ENCODE peak calls at places on chromosomes 2 and 18, in five cellular contexts. One of them, this sample, is unnamed. For H3K4me1, the result is how much of the 10 kb centered on the place peaks cover.

GRCh38 chr2:146701183-146701582 is 1143.6 kb upstream of the ACVR2A start:
- DNase-seq in BE2C: no peak
- DNase-seq in uterus: no peak
- DNase-seq in lower lobe of right lung: no peak
- DNase-seq in right cardiac atrium: no peak
- DNase-seq in this sample: no peak

GRCh38 chr2:172472441-172473051 is 45.2 kb downstream of the ITGA6 start:
- DNase-seq in right cardiac atrium: no peak
- DNase-seq in uterus: no peak
- DNase-seq in BE2C: no peak
- DNase-seq in lower lobe of right lung: no peak
- DNase-seq in this sample: no peak

GRCh38 chr2:229909090-229909489 is 12.7 kb downstream of the TRIP12 start:
- DNase-seq in right cardiac atrium: no peak
- DNase-seq in uterus: no peak
- DNase-seq in BE2C: no peak
- DNase-seq in lower lobe of right lung: no peak
- DNase-seq in this sample: no peak

GRCh38 chr2:74548919-74549684 is 4.6 kb downstream of the LOXL3 start:
- DNase-seq in lower lobe of right lung: peak
- DNase-seq in BE2C: peak
- DNase-seq in right cardiac atrium: peak
- DNase-seq in uterus: no peak
- DNase-seq in this sample: peak

GRCh38 chr2:75098856-75099255 is 100.5 kb downstream of the TACR1 start:
- DNase-seq in uterus: no peak
- DNase-seq in right cardiac atrium: no peak
- DNase-seq in BE2C: peak
- DNase-seq in lower lobe of right lung: no peak
- DNase-seq in this sample: no peak

GRCh38 chr2:238241970-238242369 is 2.1 kb upstream of the HES6 start:
- DNase-seq in BE2C: no peak
- DNase-seq in lower lobe of right lung: no peak
- DNase-seq in uterus: no peak
- DNase-seq in right cardiac atrium: no peak
- DNase-seq in this sample: no peak

GRCh38 chr2:2573658-2574293 is 242.7 kb upstream of the MYT1L start:
- DNase-seq in lower lobe of right lung: no peak
- DNase-seq in right cardiac atrium: no peak
- DNase-seq in uterus: no peak
- DNase-seq in BE2C: no peak
- DNase-seq in this sample: no peak

GRCh38 chr18:69985239-69985638 is 37.6 kb upstream of the CD226 start:
- DNase-seq in BE2C: no peak
- DNase-seq in right cardiac atrium: no peak
- DNase-seq in uterus: no peak
- DNase-seq in lower lobe of right lung: no peak
- DNase-seq in this sample: no peak

GRCh38 chr2:8009010-8009597 is 672.8 kb upstream of the ID2 start:
- DNase-seq in lower lobe of right lung: no peak
- DNase-seq in BE2C: peak
- DNase-seq in right cardiac atrium: no peak
- DNase-seq in uterus: no peak
- DNase-seq in this sample: no peak

GRCh38 chr2:133760366-133760765 is 192.1 kb upstream of the NCKAP5 start:
- DNase-seq in lower lobe of right lung: no peak
- DNase-seq in BE2C: no peak
- DNase-seq in uterus: no peak
- DNase-seq in right cardiac atrium: no peak
- DNase-seq in this sample: no peak

GRCh38 chr2:50207881-50208280 is 824.1 kb downstream of the NRXN1 start:
- DNase-seq in lower lobe of right lung: no peak
- DNase-seq in right cardiac atrium: no peak
- DNase-seq in BE2C: no peak
- DNase-seq in uterus: no peak
- DNase-seq in this sample: no peak

GRCh38 chr2:10097352-10098148 is 17.3 kb upstream of the CYS1 start:
- DNase-seq in uterus: peak
- DNase-seq in right cardiac atrium: peak
- DNase-seq in lower lobe of right lung: peak
- DNase-seq in BE2C: peak
- DNase-seq in this sample: peak

GRCh38 chr2:62150597-62151305 is 45.2 kb upstream of the B3GNT2 start:
- DNase-seq in right cardiac atrium: no peak
- DNase-seq in uterus: no peak
- DNase-seq in lower lobe of right lung: no peak
- DNase-seq in BE2C: no peak
- DNase-seq in this sample: no peak

GRCh38 chr18:74127483-74127750 is 20.2 kb downstream of the FBXO15 start:
- DNase-seq in uterus: no peak
- DNase-seq in lower lobe of right lung: no peak
- DNase-seq in BE2C: no peak
- DNase-seq in right cardiac atrium: no peak
- DNase-seq in this sample: no peak

GRCh38 chr18:74132201-74132600 is 15.4 kb downstream of the FBXO15 start:
- DNase-seq in right cardiac atrium: no peak
- DNase-seq in uterus: no peak
- DNase-seq in lower lobe of right lung: no peak
- DNase-seq in BE2C: no peak
- DNase-seq in this sample: no peak

GRCh38 chr18:74128114-74128513 is 19.5 kb downstream of the FBXO15 start:
- DNase-seq in lower lobe of right lung: no peak
- DNase-seq in uterus: no peak
- DNase-seq in BE2C: no peak
- DNase-seq in right cardiac atrium: no peak
- DNase-seq in this sample: no peak

GRCh38 chr18:74126684-74127482 is 20.8 kb downstream of the FBXO15 start:
- DNase-seq in lower lobe of right lung: no peak
- DNase-seq in BE2C: no peak
- DNase-seq in uterus: no peak
- DNase-seq in right cardiac atrium: no peak
- DNase-seq in this sample: no peak

DNA sequence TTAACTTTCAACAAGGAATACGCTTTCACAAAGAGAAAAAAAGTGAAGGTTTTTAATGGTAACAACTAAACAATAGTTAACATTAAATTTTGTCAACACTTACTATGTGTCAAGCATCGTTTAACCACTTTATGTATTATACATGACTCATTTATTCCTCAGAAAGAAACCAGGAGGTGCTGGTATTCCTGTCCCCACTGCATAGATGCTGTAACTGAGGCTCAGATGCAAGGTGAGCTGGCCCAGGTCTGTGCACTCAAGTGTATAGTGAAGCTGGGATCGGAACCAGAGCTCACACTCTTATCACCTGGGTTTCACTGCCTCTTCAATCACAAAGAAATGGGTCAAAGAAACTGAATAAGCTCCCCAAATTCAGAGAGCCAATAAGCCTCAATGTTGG is 16.5 kb downstream of the FBXO15 start:
- DNase-seq in right cardiac atrium: no peak
- DNase-seq in BE2C: no peak
- DNase-seq in lower lobe of right lung: no peak
- DNase-seq in uterus: no peak
- DNase-seq in this sample: no peak
- H3K4me1 ChIP-seq in right cardiac atrium: under half
- H3K4me1 ChIP-seq in BE2C: under half
- H3K4me1 ChIP-seq in lower lobe of right lung: under half
- H3K4me1 ChIP-seq in uterus: under half
- H3K4me1 ChIP-seq in this sample: under half

GRCh38 chr2:54573532-54573915 is 117.4 kb downstream of the SPTBN1 start:
- DNase-seq in lower lobe of right lung: no peak
- DNase-seq in right cardiac atrium: no peak
- DNase-seq in uterus: no peak
- DNase-seq in BE2C: no peak
- DNase-seq in this sample: no peak
- H3K4me1 ChIP-seq in lower lobe of right lung: half or more
- H3K4me1 ChIP-seq in right cardiac atrium: under half
- H3K4me1 ChIP-seq in uterus: under half
- H3K4me1 ChIP-seq in BE2C: under half
- H3K4me1 ChIP-seq in this sample: half or more

DNA sequence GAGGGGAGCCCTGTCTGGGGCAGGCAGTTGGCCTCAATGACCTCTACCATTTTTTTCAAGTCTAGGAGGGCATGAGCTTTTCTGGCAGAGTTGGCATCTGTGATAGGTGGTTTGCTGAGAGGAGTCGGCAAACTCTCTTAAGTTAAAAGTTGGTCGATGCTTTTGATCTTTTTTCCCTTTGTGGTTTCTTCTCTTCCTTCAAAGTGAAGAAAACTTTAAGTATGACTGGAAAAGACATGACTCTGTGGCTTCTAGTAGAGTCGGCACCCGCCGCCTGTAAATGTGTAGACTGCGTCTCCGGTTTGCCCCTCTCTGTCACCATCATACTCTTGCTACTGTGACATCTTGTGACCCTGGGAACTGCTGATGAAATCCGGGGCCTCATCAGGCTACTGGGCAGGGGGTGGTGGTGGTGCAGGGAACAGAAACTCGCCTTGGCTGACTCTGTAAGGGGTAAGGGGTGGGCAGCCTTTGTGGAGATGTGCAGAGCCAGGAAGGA is 21.1 kb downstream of the INPP5D start:
- DNase-seq in lower lobe of right lung: no peak
- DNase-seq in uterus: no peak
- DNase-seq in BE2C: no peak
- DNase-seq in right cardiac atrium: no peak
- DNase-seq in this sample: peak
- H3K4me1 ChIP-seq in lower lobe of right lung: half or more
- H3K4me1 ChIP-seq in uterus: under half
- H3K4me1 ChIP-seq in BE2C: under half
- H3K4me1 ChIP-seq in right cardiac atrium: under half
- H3K4me1 ChIP-seq in this sample: under half

GRCh38 chr2:65357095-65357958 is 75.1 kb downstream of the SPRED2 start:
- DNase-seq in right cardiac atrium: no peak
- DNase-seq in lower lobe of right lung: no peak
- DNase-seq in BE2C: no peak
- DNase-seq in uterus: no peak
- DNase-seq in this sample: no peak
- H3K4me1 ChIP-seq in right cardiac atrium: under half
- H3K4me1 ChIP-seq in lower lobe of right lung: under half
- H3K4me1 ChIP-seq in BE2C: under half
- H3K4me1 ChIP-seq in uterus: under half
- H3K4me1 ChIP-seq in this sample: under half

GRCh38 chr2:222043897-222044296 is 254.9 kb downstream of the PAX3 start:
- DNase-seq in right cardiac atrium: no peak
- DNase-seq in uterus: no peak
- DNase-seq in BE2C: no peak
- DNase-seq in lower lobe of right lung: no peak
- DNase-seq in this sample: no peak
- H3K4me1 ChIP-seq in right cardiac atrium: under half
- H3K4me1 ChIP-seq in uterus: under half
- H3K4me1 ChIP-seq in BE2C: under half
- H3K4me1 ChIP-seq in lower lobe of right lung: under half
- H3K4me1 ChIP-seq in this sample: under half

GRCh38 chr2:127088706-127089105 is 18.2 kb downstream of the BIN1 start:
- DNase-seq in BE2C: no peak
- DNase-seq in uterus: no peak
- DNase-seq in lower lobe of right lung: no peak
- DNase-seq in right cardiac atrium: peak
- DNase-seq in this sample: no peak

GRCh38 chr2:127087780-127088495 is 19.0 kb downstream of the BIN1 start:
- DNase-seq in right cardiac atrium: no peak
- DNase-seq in lower lobe of right lung: no peak
- DNase-seq in BE2C: no peak
- DNase-seq in uterus: no peak
- DNase-seq in this sample: no peak

GRCh38 chr2:127085260-127085666 is 21.7 kb downstream of the BIN1 start:
- DNase-seq in BE2C: no peak
- DNase-seq in uterus: no peak
- DNase-seq in lower lobe of right lung: peak
- DNase-seq in right cardiac atrium: no peak
- DNase-seq in this sample: no peak

GRCh38 chr2:127084611-127085031 is 22.3 kb downstream of the BIN1 start:
- DNase-seq in BE2C: no peak
- DNase-seq in lower lobe of right lung: no peak
- DNase-seq in uterus: no peak
- DNase-seq in right cardiac atrium: no peak
- DNase-seq in this sample: no peak

DNA sequence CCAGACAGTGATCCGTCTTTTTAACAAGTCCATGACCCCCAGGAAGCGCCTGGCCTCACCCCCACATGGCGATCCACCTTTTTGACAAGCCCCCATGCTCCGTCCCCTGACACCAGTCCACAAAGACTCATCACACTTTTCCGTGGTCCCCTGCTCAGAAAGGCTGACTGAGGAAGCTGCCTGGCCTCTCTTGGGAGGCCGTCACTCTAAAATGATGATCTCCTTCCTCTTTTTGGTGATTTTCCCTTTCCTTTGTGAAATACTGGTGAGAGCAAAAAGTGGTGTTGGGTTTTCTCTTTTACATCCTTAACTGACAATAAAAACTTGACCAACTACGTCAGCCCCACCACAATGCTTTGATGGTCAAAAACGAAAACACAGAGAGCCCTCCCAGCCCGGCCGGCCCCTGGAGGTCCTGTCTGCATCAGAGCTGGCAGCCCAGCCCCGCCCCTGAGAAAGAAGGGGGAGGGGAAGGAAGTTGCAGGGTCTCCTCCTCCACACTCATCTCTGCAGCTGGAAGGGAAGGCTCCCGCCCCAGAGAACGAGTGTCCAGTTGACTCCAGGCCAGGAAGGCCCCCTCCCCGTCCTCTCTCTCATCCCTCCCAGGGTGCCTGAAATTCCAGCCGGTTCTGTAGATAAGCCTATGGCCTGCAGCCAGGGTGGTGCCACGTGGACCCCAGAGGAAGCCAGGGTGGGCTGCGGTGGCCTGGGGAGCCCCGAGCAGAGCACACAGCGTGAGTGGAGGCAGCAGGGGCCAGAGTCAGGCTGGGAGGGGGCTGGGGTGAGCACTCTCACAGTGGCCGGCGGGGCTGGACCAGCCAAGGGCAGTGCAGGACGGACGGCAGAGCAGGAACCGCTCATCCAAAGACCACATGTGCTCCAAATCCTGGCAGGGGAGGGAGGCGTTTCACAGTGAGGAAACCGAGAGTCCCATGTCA is 19.9 kb downstream of the BIN1 start:
- DNase-seq in lower lobe of right lung: no peak
- DNase-seq in uterus: peak
- DNase-seq in right cardiac atrium: peak
- DNase-seq in BE2C: peak
- DNase-seq in this sample: peak
- H3K4me1 ChIP-seq in lower lobe of right lung: half or more
- H3K4me1 ChIP-seq in uterus: under half
- H3K4me1 ChIP-seq in right cardiac atrium: under half
- H3K4me1 ChIP-seq in BE2C: under half
- H3K4me1 ChIP-seq in this sample: under half

DNA sequence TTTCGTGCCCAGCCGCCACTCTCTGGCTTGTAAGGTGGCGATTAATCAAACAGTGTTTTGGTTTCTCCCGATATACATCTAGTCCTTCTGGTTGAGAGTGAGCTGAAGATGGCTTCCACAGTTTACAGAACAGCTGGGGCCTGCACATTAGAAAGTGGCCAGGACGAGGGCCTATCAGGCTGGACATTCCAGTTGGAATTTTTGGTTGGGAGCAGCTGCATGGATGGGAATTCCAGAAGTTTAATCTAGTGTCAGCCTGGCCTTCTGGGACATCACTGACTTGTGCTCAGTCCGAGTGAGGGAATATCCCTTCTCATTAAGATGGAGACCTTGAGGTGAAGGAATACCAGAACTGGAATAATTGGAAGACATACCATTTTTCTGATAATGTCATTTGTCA is 118.1 kb upstream of the SIX2 start:
- DNase-seq in right cardiac atrium: no peak
- DNase-seq in lower lobe of right lung: no peak
- DNase-seq in BE2C: no peak
- DNase-seq in uterus: no peak
- DNase-seq in this sample: no peak
- H3K4me1 ChIP-seq in right cardiac atrium: under half
- H3K4me1 ChIP-seq in lower lobe of right lung: under half
- H3K4me1 ChIP-seq in BE2C: under half
- H3K4me1 ChIP-seq in uterus: under half
- H3K4me1 ChIP-seq in this sample: under half

GRCh38 chr2:12243381-12243780 is 473.4 kb upstream of the TRIB2 start:
- DNase-seq in BE2C: no peak
- DNase-seq in uterus: no peak
- DNase-seq in right cardiac atrium: no peak
- DNase-seq in lower lobe of right lung: no peak
- DNase-seq in this sample: no peak
- H3K4me1 ChIP-seq in BE2C: under half
- H3K4me1 ChIP-seq in uterus: under half
- H3K4me1 ChIP-seq in right cardiac atrium: under half
- H3K4me1 ChIP-seq in lower lobe of right lung: under half
- H3K4me1 ChIP-seq in this sample: under half

This sample was measured in kidney.